ENCODE peak calls at places on chromosome 1, in seven cellular contexts. D, J, V, P, H, B and I are unnamed samples.

GRCh38 chr1:43979528-43980254 is 681 bp downstream of the B4GALT2 start:
- DNase-seq in D (peak; percentile 81), V (no peak), J (no peak), P (no peak), B (peak; percentile 41), H (peak; percentile 54), I (no peak)

GRCh38 chr1:46532498-46533178 is 18.8 kb downstream of the KNCN start:
- DNase-seq in B (peak; percentile 36), P (peak; percentile 9), J (peak; percentile 15), D (peak; percentile 79), H (peak; percentile 50), V (peak; percentile 75), I (peak; percentile 62)

GRCh38 chr1:235648954-235649721 is 446 bp downstream of the GNG4 start:
- DNase-seq in P (no peak), B (peak; percentile 67), D (peak; percentile 87), V (peak; percentile 61), H (peak; percentile 51), J (peak; percentile 19), I (peak; percentile 52)

GRCh38 chr1:212037900-212038299 is 2.4 kb downstream of the DTL start:
- DNase-seq in J (no peak), V (no peak), H (no peak), D (peak; percentile 38), B (no peak), P (no peak), I (no peak)

GRCh38 chr1:176543360-176544136 is 80.6 kb downstream of the PAPPA2 start:
- DNase-seq in P (no peak), B (no peak), V (no peak), H (no peak), J (peak; percentile 20), D (no peak), I (no peak)

GRCh38 chr1:19033926-19034680 is 77.6 kb upstream of the IFFO2 start:
- DNase-seq in D (peak; percentile 79), B (peak; percentile 56), J (no peak), P (no peak), H (no peak), V (no peak), I (no peak)

GRCh38 chr1:247111636-247112478 is 7.7 kb upstream of the ZNF669 start:
- DNase-seq in H (peak; percentile 68), J (no peak), B (peak; percentile 47), V (no peak), P (no peak), D (peak; percentile 77), I (no peak)

GRCh38 chr1:214563881-214564280 is 12.5 kb upstream of the PTPN14 start:
- DNase-seq in D (peak; percentile 41), B (peak; percentile 40), P (no peak), H (no peak), V (no peak), J (no peak), I (no peak)

GRCh38 chr1:16184557-16185303 is 27.7 kb downstream of the ARHGEF19 start:
- DNase-seq in D (no peak), J (no peak), V (no peak), B (no peak), P (no peak), H (no peak), I (no peak)

GRCh38 chr1:89938171-89939055 is 56.5 kb upstream of the ZNF326 start:
- DNase-seq in J (no peak), H (no peak), V (no peak), D (peak; percentile 61), B (peak; percentile 48), P (no peak), I (no peak)

GRCh38 chr1:43271186-43272118 is 1.7 kb downstream of the TMEM125 start:
- DNase-seq in D (no peak), J (no peak), B (peak; percentile 4), V (no peak), H (peak; percentile 26), P (no peak), I (no peak)

GRCh38 chr1:1385931-1386330 is 10.9 kb upstream of the AURKAIP1 start:
- DNase-seq in B (no peak), D (no peak), J (no peak), P (no peak), V (no peak), H (no peak), I (no peak)
- H3K27ac ChIP-seq in B (no peak overlapping the region), D (no peak overlapping the region), J (no peak overlapping the region), P (no peak overlapping the region), V (no peak overlapping the region), H (no peak overlapping the region), I (no peak overlapping the region)

DNA sequence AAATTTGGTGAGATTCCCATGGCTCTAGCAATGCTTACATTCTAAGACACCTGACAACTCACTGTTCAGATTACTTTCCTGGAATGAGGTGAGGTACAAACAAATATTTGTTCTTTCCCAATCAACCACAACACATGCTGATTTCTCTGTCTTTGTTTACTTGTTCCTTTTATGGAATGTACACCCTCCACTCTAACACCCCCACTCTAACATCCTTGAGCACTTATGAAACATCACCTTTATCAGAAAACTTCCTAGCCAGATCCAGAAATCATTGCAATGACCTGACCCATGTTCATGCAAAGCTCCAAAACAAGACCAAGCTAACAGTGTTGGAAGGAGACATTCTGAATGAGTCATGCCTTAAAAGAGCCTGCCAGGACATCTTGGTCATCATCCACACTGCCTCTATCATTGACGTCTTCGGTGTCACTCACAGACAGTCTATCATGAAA is 35.5 kb downstream of the HSD3B1 start:
- DNase-seq in J (no peak), D (peak; percentile 61), B (no peak), P (no peak), H (no peak), V (no peak), I (no peak)
- H3K27ac ChIP-seq in J (no peak overlapping the region), D (no peak overlapping the region), B (no peak overlapping the region), P (no peak overlapping the region), H (no peak overlapping the region), V (no peak overlapping the region), I (no peak overlapping the region)

GRCh38 chr1:55720243-55720642 is 505.1 kb upstream of the USP24 start:
- DNase-seq in V (no peak), P (no peak), H (peak; percentile 45), D (peak; percentile 44), J (no peak), B (peak; percentile 42), I (no peak)
- H3K27ac ChIP-seq in V (no peak overlapping the region), P (no peak overlapping the region), H (peak overlapping the region; percentile 52), D (peak overlapping the region; percentile 97), J (no peak overlapping the region), B (peak overlapping the region; percentile 89), I (no peak overlapping the region)

DNA sequence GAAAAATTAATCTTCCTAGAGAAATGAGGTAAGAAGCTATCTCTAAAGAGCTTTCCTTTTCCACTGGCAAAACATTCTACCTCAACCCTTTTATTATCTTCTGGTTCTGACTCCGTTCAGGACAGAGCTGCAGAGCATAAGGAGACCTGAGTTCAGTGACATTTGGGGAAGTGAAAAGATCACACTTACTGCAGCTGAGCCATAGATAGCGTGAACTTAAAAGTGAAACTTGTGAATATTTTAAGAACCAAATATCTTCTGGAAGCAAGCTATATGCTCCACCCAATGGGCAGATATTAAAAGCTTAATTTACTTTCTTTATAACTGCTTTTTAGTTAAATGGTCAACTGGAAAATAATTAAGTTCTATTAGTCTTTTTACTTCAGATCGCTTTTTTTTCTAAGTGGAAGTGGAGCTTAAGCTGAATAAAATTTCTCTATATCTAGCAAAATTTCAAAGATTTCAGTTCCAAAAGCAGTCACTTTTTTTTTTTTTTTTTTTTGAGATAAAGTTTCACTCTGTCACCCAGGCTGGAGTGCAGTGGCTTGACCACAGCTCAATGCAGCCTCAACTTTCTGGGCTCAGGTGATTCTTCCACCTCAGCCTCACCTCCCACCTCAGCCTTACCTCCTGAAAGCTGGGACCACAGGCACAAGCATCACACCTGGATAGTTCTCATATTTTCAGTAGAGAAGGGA is 11.9 kb downstream of the PTPN22 start:
- DNase-seq in P (no peak), J (peak; percentile 46), B (no peak), H (no peak), V (no peak), D (peak; percentile 24), I (no peak)
- H3K27ac ChIP-seq in P (no peak overlapping the region), J (peak overlapping the region; percentile 39), B (peak overlapping the region; percentile 59), H (no peak overlapping the region), V (no peak overlapping the region), D (peak overlapping the region; percentile 80), I (peak overlapping the region; percentile 11)

DNA sequence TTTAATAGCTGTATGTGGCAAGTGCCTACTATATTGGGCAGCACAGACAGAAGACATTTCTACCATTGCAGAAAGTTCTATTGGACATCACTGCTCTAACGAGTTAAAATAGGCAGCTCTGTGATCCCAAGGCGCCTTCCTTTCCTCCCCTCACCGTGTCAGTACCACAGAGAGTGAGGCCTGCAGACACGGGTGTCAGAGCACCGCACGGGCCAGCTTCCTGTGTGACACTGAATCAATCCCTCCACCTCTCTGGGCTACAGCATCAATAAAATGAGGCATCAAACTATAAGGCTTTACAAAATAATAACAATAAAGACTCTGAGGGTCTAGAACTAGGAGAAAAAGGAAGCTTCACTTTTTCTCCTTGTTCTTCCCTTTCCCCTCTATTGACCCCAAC is 246.7 kb downstream of the FOXD2 start:
- DNase-seq in V (peak; percentile 5), B (no peak), J (no peak), P (no peak), D (no peak), H (peak; percentile 6), I (no peak)
- H3K27ac ChIP-seq in V (no peak overlapping the region), B (no peak overlapping the region), J (no peak overlapping the region), P (no peak overlapping the region), D (no peak overlapping the region), H (no peak overlapping the region), I (no peak overlapping the region)

GRCh38 chr1:32032287-32032639 is 18.6 kb downstream of the KHDRBS1 start:
- DNase-seq in D (no peak), P (no peak), B (no peak), H (no peak), J (no peak), V (no peak), I (no peak)
- H3K27ac ChIP-seq in D (peak overlapping the region; percentile 54), P (no peak overlapping the region), B (no peak overlapping the region), H (no peak overlapping the region), J (no peak overlapping the region), V (no peak overlapping the region), I (no peak overlapping the region)

GRCh38 chr1:202212787-202213186 is 19.2 kb downstream of the LGR6 start:
- DNase-seq in H (no peak), V (no peak), B (no peak), P (no peak), J (no peak), D (no peak), I (no peak)
- H3K27ac ChIP-seq in H (no peak overlapping the region), V (no peak overlapping the region), B (no peak overlapping the region), P (no peak overlapping the region), J (no peak overlapping the region), D (no peak overlapping the region), I (no peak overlapping the region)

GRCh38 chr1:66231162-66232077 is 302.5 kb upstream of the SGIP1 start:
- DNase-seq in J (no peak), P (no peak), B (peak; percentile 52), H (no peak), V (no peak), D (peak; percentile 84), I (no peak)
- H3K27ac ChIP-seq in J (no peak overlapping the region), P (peak overlapping the region; percentile 6), B (no peak overlapping the region), H (no peak overlapping the region), V (no peak overlapping the region), D (peak overlapping the region; percentile 21), I (no peak overlapping the region)

DNA sequence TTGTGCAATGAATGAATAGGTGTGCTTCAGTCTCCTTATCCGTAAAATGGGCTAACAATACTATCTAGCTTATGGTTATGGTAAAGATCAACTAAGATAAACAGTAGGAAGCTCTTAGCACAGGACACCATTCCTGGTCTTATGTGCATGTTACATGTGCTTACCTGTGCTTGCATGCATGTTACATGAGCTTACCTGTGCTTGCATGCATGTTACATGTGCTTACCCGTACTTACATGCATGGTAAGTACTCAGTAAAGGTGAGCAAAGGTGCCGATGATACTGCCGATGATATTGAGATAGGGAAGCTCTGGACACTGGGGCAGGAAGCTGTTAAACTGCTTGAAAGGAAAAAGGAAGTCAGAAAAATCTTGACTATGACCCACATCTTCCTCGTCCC is 211.0 kb upstream of the USP24 start:
- DNase-seq in J (no peak), D (no peak), V (no peak), B (no peak), H (no peak), P (no peak), I (no peak)
- H3K27ac ChIP-seq in J (no peak overlapping the region), D (no peak overlapping the region), V (no peak overlapping the region), B (peak overlapping the region; percentile 94), H (no peak overlapping the region), P (no peak overlapping the region), I (no peak overlapping the region)